ENCODE peak calls at places on chromosomes 3 and 15, in four cellular contexts. O is AG04449, I is RWPE1, K is GM23338. S is an unnamed sample.

GRCh38 chr3:197539651-197540051 is 16.1 kb downstream of the BDH1 start:
- DNase-seq in O (no peak), I (peak), K (peak), S (peak)

GRCh38 chr3:55683666-55684270 is 196.7 kb upstream of the WNT5A start:
- DNase-seq in K (no peak), O (no peak), I (no peak), S (no peak)

GRCh38 chr3:175651716-175652115 is 792.6 kb downstream of the NAALADL2 start:
- DNase-seq in K (no peak), I (no peak), O (no peak), S (no peak)

GRCh38 chr3:195182470-195182795 is 88.5 kb downstream of the XXYLT1 start:
- DNase-seq in I (peak), O (no peak), K (no peak), S (peak)

GRCh38 chr3:135991621-135992020 is 26.1 kb downstream of the PPP2R3A start:
- DNase-seq in O (no peak), I (no peak), K (no peak), S (no peak)

GRCh38 chr3:55409802-55410201 is 77.3 kb downstream of the WNT5A start:
- DNase-seq in I (no peak), K (no peak), O (no peak), S (no peak)

GRCh38 chr3:63684081-63684480 is 31.6 kb downstream of the SNTN start:
- DNase-seq in O (no peak), I (no peak), K (peak), S (no peak)

GRCh38 chr3:148513066-148513671 is 184.5 kb upstream of the AGTR1 start:
- DNase-seq in I (no peak), K (no peak), O (peak), S (no peak)

GRCh38 chr15:100707229-100707628 is 104.8 kb downstream of the ASB7 start:
- DNase-seq in K (no peak), O (no peak), I (no peak), S (peak)

GRCh38 chr3:45988100-45988761 is 7.4 kb downstream of the FYCO1 start:
- DNase-seq in K (no peak), O (no peak), I (no peak), S (no peak)

GRCh38 chr15:86183765-86184491 is 104.3 kb downstream of the AGBL1 start:
- DNase-seq in I (no peak), K (no peak), O (no peak), S (no peak)

GRCh38 chr3:152270944-152271343 is 2.2 kb downstream of the MBNL1 start:
- DNase-seq in I (no peak), K (no peak), O (no peak), S (no peak)

GRCh38 chr3:128447561-128448013 is 19.1 kb downstream of the DNAJB8 start:
- DNase-seq in O (no peak), I (no peak), K (no peak), S (no peak)

GRCh38 chr15:29805043-29805707 is 17.1 kb downstream of the TJP1 start:
- DNase-seq in O (no peak), K (no peak), I (peak), S (peak)

GRCh38 chr3:99128740-99129505 is 227.4 kb upstream of the DCBLD2 start:
- DNase-seq in O (peak), K (no peak), I (peak), S (no peak)

GRCh38 chr3:170809021-170809974 is 60.7 kb downstream of the RPL22L1 start:
- DNase-seq in K (peak), O (no peak), I (peak), S (no peak)

GRCh38 chr3:69324362-69325025 is 61.4 kb downstream of the FRMD4B start:
- DNase-seq in O (no peak), K (peak), I (no peak), S (no peak)

GRCh38 chr15:90684281-90684680 is 32.9 kb upstream of the BLM start:
- DNase-seq in O (no peak), K (no peak), I (no peak), S (no peak)

GRCh38 chr3:143552851-143553250 is 295.4 kb downstream of the SLC9A9 start:
- DNase-seq in K (no peak), I (no peak), O (no peak), S (no peak)

GRCh38 chr3:42351221-42351620 is 59.2 kb downstream of the LYZL4 start:
- DNase-seq in K (no peak), I (no peak), O (peak), S (no peak)

GRCh38 chr3:111820651-111821050 is 38.4 kb upstream of the PHLDB2 start:
- DNase-seq in K (no peak), O (no peak), I (no peak), S (no peak)

GRCh38 chr15:78387678-78388077 is 47.5 kb downstream of the CRABP1 start:
- DNase-seq in O (no peak), K (no peak), I (no peak), S (no peak)

GRCh38 chr3:100603449-100603848 is 6.0 kb upstream of the ADGRG7 start:
- DNase-seq in I (peak), K (peak), O (no peak), S (no peak)

GRCh38 chr15:95495033-95495541 is 835.4 kb upstream of the NR2F2 start:
- DNase-seq in K (no peak), O (no peak), I (no peak), S (no peak)

GRCh38 chr3:190038050-190038631 is 82.6 kb downstream of the P3H2 start:
- DNase-seq in O (no peak), I (peak), K (no peak), S (peak)

GRCh38 chr3:40465111-40465407 is 7.9 kb downstream of the RPL14 start:
- DNase-seq in O (no peak), K (no peak), I (no peak), S (no peak)

GRCh38 chr15:56339594-56339993 is 25.6 kb upstream of the TEX9 start:
- DNase-seq in K (peak), I (no peak), O (no peak), S (no peak)

GRCh38 chr15:69034352-69034751 is 19.9 kb downstream of the NOX5 start:
- DNase-seq in O (peak), K (no peak), I (peak), S (no peak)

GRCh38 chr15:41061667-41062066 is 54.4 kb downstream of the INO80 start:
- DNase-seq in O (no peak), I (no peak), K (no peak), S (no peak)

GRCh38 chr3:163916596-163917560 is 1161.4 kb downstream of the SI start:
- DNase-seq in O (no peak), K (peak), I (no peak), S (no peak)

GRCh38 chr15:74826372-74826819 is at the start of gene CPLX3:
- DNase-seq in O (no peak), K (peak), I (peak), S (no peak)

GRCh38 chr3:16439848-16440708 is 73.4 kb downstream of the RFTN1 start:
- DNase-seq in O (no peak), I (no peak), K (no peak), S (no peak)

GRCh38 chr3:42066516-42067181 is 24.5 kb upstream of the TRAK1 start:
- DNase-seq in O (no peak), K (peak), I (no peak), S (no peak)

GRCh38 chr3:107548601-107549000 is 25.8 kb downstream of the BBX start:
- DNase-seq in I (no peak), O (no peak), K (no peak), S (no peak)

GRCh38 chr3:39383190-39383912 is at the start of gene SLC25A38:
- DNase-seq in O (no peak), K (peak), I (peak), S (peak)

GRCh38 chr3:171379281-171379680 is 80.9 kb downstream of the TNIK start:
- DNase-seq in I (no peak), K (no peak), O (no peak), S (no peak)

GRCh38 chr3:47436180-47436579 is 39.6 kb downstream of the SCAP start:
- DNase-seq in I (no peak), O (no peak), K (no peak), S (no peak)

GRCh38 chr3:47443611-47443995 is 32.1 kb downstream of the SCAP start:
- DNase-seq in O (no peak), I (peak), K (no peak), S (peak)

GRCh38 chr3:47441796-47442551 is 33.8 kb downstream of the SCAP start:
- DNase-seq in O (no peak), K (no peak), I (no peak), S (peak)

GRCh38 chr3:47444103-47444502 is 31.6 kb downstream of the SCAP start:
- DNase-seq in O (no peak), I (peak), K (no peak), S (no peak)

GRCh38 chr3:47440131-47440530 is 35.6 kb downstream of the SCAP start:
- DNase-seq in K (peak), I (no peak), O (no peak), S (no peak)
- TF ChIP-seq CTCF in K (peak), I (no peak), O (peak), S (no peak)

GRCh38 chr3:9800529-9800928 is 7.6 kb downstream of the ARPC4 start:
- DNase-seq in I (no peak), K (no peak), O (no peak), S (no peak)
- TF ChIP-seq CTCF in I (peak), K (peak), O (no peak), S (no peak)

GRCh38 chr3:95613993-95614392 is 1200.4 kb upstream of the EPHA6 start:
- DNase-seq in K (no peak), I (no peak), O (no peak), S (no peak)
- TF ChIP-seq CTCF in K (no peak), I (no peak), O (no peak), S (no peak)

DNA sequence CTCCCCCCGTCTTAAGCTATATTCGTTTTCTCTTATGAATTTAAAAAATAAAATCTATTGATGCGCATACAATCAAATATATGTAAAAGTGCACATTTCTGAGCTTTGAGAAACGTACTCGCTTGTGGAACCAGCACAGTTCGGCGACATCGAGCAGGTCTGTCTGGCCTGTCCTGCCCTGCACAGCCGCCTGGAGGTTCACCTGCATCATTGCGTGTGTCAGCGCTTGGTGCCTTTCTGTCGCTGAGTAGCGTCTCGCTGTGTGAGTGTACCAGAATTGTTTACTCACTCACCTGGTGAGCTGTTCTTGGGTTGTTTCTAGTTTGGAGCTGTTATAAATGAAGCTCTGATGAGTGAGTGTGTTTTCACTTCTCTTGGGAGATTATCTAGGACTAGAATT is 104.0 kb downstream of the VGLL4 start:
- DNase-seq in K (peak), I (no peak), O (no peak), S (no peak)
- TF ChIP-seq CTCF in K (peak), I (no peak), O (no peak), S (no peak)

S was measured in lower leg skin.